ENCODE peak calls at places on chromosome 14, in nine cellular contexts. G is brain microvascular endothelial cell; R is CD4-positive, CD25-positive, alpha-beta regulatory T cell; H is esophagus squamous epithelium; W is osteocyte; I is pons; A is GM20000; V is HTR-8/SVneo; F is ACHN. U is an unnamed sample.

GRCh38 chr14:94748667-94749347 is 21.1 kb downstream of the GSC start:
- DNase-seq in G (peak), R (peak), H (no peak), W (no peak), I (no peak), A (no peak), V (peak), F (peak), U (no peak)

GRCh38 chr14:93712079-93712837 is 76.0 kb downstream of the PRIMA1 start:
- DNase-seq in G (no peak), R (no peak), H (no peak), W (peak), I (no peak), A (no peak), V (no peak), F (no peak), U (no peak)

GRCh38 chr14:93984987-93985410 is 8.6 kb upstream of the ASB2 start:
- DNase-seq in G (peak), R (no peak), H (no peak), W (no peak), I (peak), A (no peak), V (peak), F (peak), U (peak)

GRCh38 chr14:47674148-47674545 is 1.3 kb downstream of the MDGA2 start:
- DNase-seq in G (peak), R (no peak), H (no peak), W (no peak), I (no peak), A (no peak), V (no peak), F (peak), U (no peak)

GRCh38 chr14:21455912-21456667 is at the start of gene CHD8:
- DNase-seq in G (peak), R (peak), H (peak), W (peak), I (peak), A (peak), V (peak), F (peak), U (peak)

GRCh38 chr14:90419200-90419599 is 22.4 kb downstream of the CALM1 start:
- DNase-seq in G (peak), R (no peak), H (no peak), W (no peak), I (peak), A (no peak), V (peak), F (peak), U (peak)

GRCh38 chr14:90403065-90403464 is 6.2 kb downstream of the CALM1 start:
- DNase-seq in G (no peak), R (no peak), H (no peak), W (no peak), I (no peak), A (no peak), V (no peak), F (no peak), U (no peak)

GRCh38 chr14:99185436-99186068 is 86.4 kb downstream of the BCL11B start:
- DNase-seq in G (no peak), R (no peak), H (no peak), W (no peak), I (no peak), A (no peak), V (no peak), F (no peak), U (no peak)

GRCh38 chr14:58969951-58970751 is 218.3 kb upstream of the DAAM1 start:
- DNase-seq in G (peak), R (no peak), H (no peak), W (no peak), I (no peak), A (no peak), V (no peak), F (no peak), U (peak)

GRCh38 chr14:91867316-91867988 is at the start of gene TC2N:
- DNase-seq in G (no peak), R (peak), H (no peak), W (no peak), I (no peak), A (no peak), V (no peak), F (no peak), U (no peak)